ENCODE peak calls at places on chromosomes 3 and 15, in eight cellular contexts. A is PC-9, G is lower lobe of right lung, Z is K562, P is Peyer's patch, K is heart left ventricle, F is HepG2, Y is lung. N is an unnamed sample.

GRCh38 chr3:31092748-31093607 is 198.5 kb upstream of the GADL1 start:
- DNase-seq in A (peak; percentile 7), G (no peak), Z (no peak), P (no peak), K (peak; percentile 33), F (no peak), Y (no peak), N (no peak)

GRCh38 chr15:75989045-75989444 is 23.2 kb downstream of the NRG4 start:
- DNase-seq in A (no peak), G (no peak), Z (no peak), P (no peak), K (no peak), F (no peak), Y (no peak), N (no peak)

GRCh38 chr3:117995795-117996194 is 1038.9 kb downstream of the IGSF11 start:
- DNase-seq in A (no peak), G (no peak), Z (no peak), P (no peak), K (no peak), F (no peak), Y (no peak), N (no peak)

GRCh38 chr3:108623504-108623903 is 34.0 kb downstream of the DZIP3 start:
- DNase-seq in A (no peak), G (no peak), Z (no peak), P (peak; percentile 28), K (peak; percentile 30), F (no peak), Y (no peak), N (no peak)

GRCh38 chr3:7745711-7746110 is 755.9 kb upstream of the LMCD1 start:
- DNase-seq in A (no peak), G (no peak), Z (no peak), P (no peak), K (no peak), F (no peak), Y (no peak), N (no peak)

GRCh38 chr3:170499562-170500156 is 81.0 kb downstream of the CLDN11 start:
- DNase-seq in A (no peak), G (no peak), Z (peak; percentile 64), P (no peak), K (no peak), F (peak; percentile 79), Y (no peak), N (no peak)

GRCh38 chr3:127816783-127817182 is 5.5 kb downstream of the MGLL start:
- DNase-seq in A (peak; percentile 86), G (no peak), Z (no peak), P (no peak), K (no peak), F (no peak), Y (no peak), N (no peak)

GRCh38 chr15:50353251-50353998 is 1.6 kb downstream of the GABPB1 start:
- DNase-seq in A (no peak), G (no peak), Z (no peak), P (no peak), K (no peak), F (no peak), Y (no peak), N (no peak)

GRCh38 chr3:169104972-169105371 is 558.5 kb downstream of the MECOM start:
- DNase-seq in A (no peak), G (no peak), Z (no peak), P (no peak), K (no peak), F (peak; percentile 9), Y (no peak), N (no peak)

GRCh38 chr3:111695584-111696213 is 100.6 kb upstream of the ZBED2 start:
- DNase-seq in A (no peak), G (no peak), Z (no peak), P (no peak), K (no peak), F (peak; percentile 15), Y (no peak), N (no peak)

GRCh38 chr3:194277547-194278091 is 73.5 kb downstream of the CPN2 start:
- DNase-seq in A (no peak), G (peak; percentile 44), Z (no peak), P (no peak), K (peak; percentile 77), F (no peak), Y (no peak), N (peak; percentile 74)

GRCh38 chr15:41935566-41936020 is 36.8 kb downstream of the EHD4 start:
- DNase-seq in A (peak; percentile 28), G (no peak), Z (no peak), P (no peak), K (no peak), F (no peak), Y (no peak), N (no peak)

GRCh38 chr15:85374831-85375230 is 5.6 kb upstream of the AKAP13 start:
- DNase-seq in A (no peak), G (no peak), Z (no peak), P (no peak), K (no peak), F (no peak), Y (no peak), N (no peak)

GRCh38 chr3:65888980-65889706 is 149.6 kb downstream of the MAGI1 start:
- DNase-seq in A (peak; percentile 10), G (no peak), Z (no peak), P (no peak), K (no peak), F (no peak), Y (no peak), N (no peak)

GRCh38 chr3:98339031-98339430 is 14.6 kb upstream of the OR5K4 start:
- DNase-seq in A (no peak), G (no peak), Z (no peak), P (no peak), K (no peak), F (no peak), Y (no peak), N (no peak)

GRCh38 chr3:47002490-47003410 is 23.3 kb downstream of the NBEAL2 start:
- DNase-seq in A (no peak), G (no peak), Z (no peak), P (peak; percentile 49), K (no peak), F (no peak), Y (no peak), N (no peak)

GRCh38 chr3:58540176-58540863 is 3.3 kb upstream of the ACOX2 start:
- DNase-seq in A (no peak), G (no peak), Z (no peak), P (no peak), K (no peak), F (no peak), Y (no peak), N (peak; percentile 18)

GRCh38 chr3:196168808-196169391 is 42.3 kb downstream of the ZDHHC19 start:
- DNase-seq in A (no peak), G (no peak), Z (no peak), P (peak; percentile 58), K (no peak), F (no peak), Y (no peak), N (no peak)

GRCh38 chr3:156657862-156658731 is 16.3 kb upstream of the TIPARP start:
- DNase-seq in A (no peak), G (no peak), Z (no peak), P (no peak), K (no peak), F (no peak), Y (no peak), N (no peak)

GRCh38 chr3:3801510-3801841 is 2.2 kb downstream of the LRRN1 start:
- DNase-seq in A (no peak), G (no peak), Z (no peak), P (no peak), K (no peak), F (no peak), Y (no peak), N (no peak)
- H3K4me3 ChIP-seq in A (no peak overlapping the region), G (no peak overlapping the region), Z (no peak overlapping the region), P (no peak overlapping the region), K (no peak overlapping the region), F (no peak overlapping the region), Y (no peak overlapping the region), N (no peak overlapping the region)

GRCh38 chr3:146148468-146148931 is 12.5 kb downstream of the PLOD2 start:
- DNase-seq in A (no peak), G (no peak), Z (no peak), P (no peak), K (no peak), F (no peak), Y (no peak), N (no peak)
- TF ChIP-seq CTCF in A (no peak), G (no peak), Z (no peak), P (no peak), K (peak; percentile 30), F (peak; percentile 24), Y (no peak), N (peak; percentile 37)

DNA sequence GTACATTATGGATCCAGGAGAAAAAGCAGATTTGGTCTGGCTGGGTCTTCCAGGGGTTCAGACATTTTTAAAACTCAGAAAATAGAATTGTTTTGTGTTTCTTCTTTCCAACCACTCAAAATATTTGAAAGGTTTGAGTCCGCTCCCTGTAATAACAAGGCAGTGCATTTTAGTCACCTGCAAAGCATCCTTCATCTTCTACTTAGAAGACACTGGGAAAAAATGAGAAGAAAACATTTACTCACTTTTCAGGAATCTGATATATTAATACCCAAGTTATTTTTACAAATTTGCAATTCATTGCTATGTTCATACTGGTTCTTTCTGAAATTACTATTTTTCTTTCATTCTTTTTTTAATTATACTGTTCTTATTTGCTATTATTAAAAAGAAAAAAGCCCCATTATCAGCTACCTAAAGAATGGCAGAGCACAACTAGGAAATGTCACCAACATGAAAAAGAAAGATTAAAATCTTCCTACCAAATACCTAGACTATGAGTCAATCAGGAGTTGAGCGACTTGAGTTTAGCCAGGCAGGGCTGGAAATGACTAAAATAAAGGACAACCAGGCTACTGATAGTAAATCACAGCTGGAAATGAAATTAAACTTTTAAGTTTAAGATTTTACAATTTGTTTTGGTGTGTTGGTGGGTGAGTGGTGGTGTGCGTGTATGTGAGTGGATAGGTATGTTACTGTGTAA is 280.3 kb upstream of the THBS1 start:
- DNase-seq in A (peak; percentile 31), G (no peak), Z (no peak), P (no peak), K (no peak), F (no peak), Y (no peak), N (no peak)
- H3K4me1 ChIP-seq in A (peaks cover 20% of the 10 kb centered on the region), G (peaks cover 8% of the 10 kb centered on the region), Z (no peaks in the 10 kb centered on the region), P (no peaks in the 10 kb centered on the region), K (no peaks in the 10 kb centered on the region), F (peaks cover 10% of the 10 kb centered on the region), Y (no peaks in the 10 kb centered on the region), N (no peaks in the 10 kb centered on the region)

GRCh38 chr3:161100994-161101393 is 4.2 kb downstream of the B3GALNT1 start:
- DNase-seq in A (peak; percentile 10), G (peak; percentile 55), Z (no peak), P (peak; percentile 68), K (peak; percentile 29), F (no peak), Y (peak; percentile 50), N (no peak)

GRCh38 chr3:161107311-161107710 is 2.2 kb upstream of the B3GALNT1 start:
- DNase-seq in A (no peak), G (no peak), Z (no peak), P (no peak), K (no peak), F (no peak), Y (no peak), N (no peak)

GRCh38 chr3:161101609-161102008 is 3.5 kb downstream of the B3GALNT1 start:
- DNase-seq in A (no peak), G (no peak), Z (no peak), P (no peak), K (no peak), F (no peak), Y (no peak), N (no peak)

GRCh38 chr3:161108840-161109239 is 3.7 kb upstream of the B3GALNT1 start:
- DNase-seq in A (peak; percentile 22), G (no peak), Z (no peak), P (no peak), K (no peak), F (no peak), Y (no peak), N (no peak)

GRCh38 chr3:161104561-161105551 is at the start of gene B3GALNT1:
- DNase-seq in A (peak; percentile 75), G (peak; percentile 71), Z (peak; percentile 20), P (peak; percentile 64), K (peak; percentile 73), F (no peak), Y (peak; percentile 56), N (no peak)
- H3K4me3 ChIP-seq in A (peak within 1 kb of the TSS; percentile 85), G (peak within 1 kb of the TSS; percentile 87), Z (peak within 1 kb of the TSS; percentile 13), P (peak within 1 kb of the TSS; percentile 76), K (peak within 1 kb of the TSS; percentile 69), F (no peak within 1 kb of the TSS), Y (peak within 1 kb of the TSS; percentile 82), N (peak within 1 kb of the TSS; percentile 80)